ENCODE peak calls at places on chromosome X, in nine cellular contexts. P, G, E, Q, B, S, R, M and T are unnamed samples.
A peak's percentile ranks its signal among the peaks of the same experiment; 100 is the strongest.

GRCh38 chrX:13029341-13029740 is 15.1 kb downstream of the FAM9C start:
- DNase-seq in E (no peak), G (no peak), Q (no peak), S (no peak), R (peak; percentile 26), M (no peak), P (no peak), B (no peak), T (peak; percentile 74)

GRCh38 chrX:2549874-2550273 is 49.1 kb upstream of the DHRSX start:
- DNase-seq in R (no peak), E (no peak), P (no peak), S (no peak), Q (no peak), G (no peak), B (no peak), M (no peak), T (no peak)

GRCh38 chrX:71625471-71625870 is 7.2 kb upstream of the CXCR3 start:
- DNase-seq in M (no peak), E (no peak), B (no peak), R (no peak), G (no peak), S (no peak), Q (no peak), P (no peak), T (no peak)

GRCh38 chrX:154506483-154507332 is 9.3 kb downstream of the FAM3A start:
- DNase-seq in Q (no peak), G (no peak), M (no peak), S (no peak), R (no peak), E (no peak), B (no peak), P (no peak), T (no peak)

GRCh38 chrX:118188977-118189376 is 72.4 kb upstream of the KLHL13 start:
- DNase-seq in B (no peak), R (no peak), M (no peak), Q (no peak), P (no peak), G (no peak), E (no peak), S (no peak), T (no peak)

GRCh38 chrX:17529349-17529748 is 154.3 kb downstream of the NHS start:
- DNase-seq in S (no peak), P (no peak), E (no peak), B (no peak), Q (no peak), G (no peak), R (no peak), M (no peak), T (no peak)

GRCh38 chrX:71111851-71112468 is 583 bp upstream of the IL2RG start:
- DNase-seq in Q (no peak), G (no peak), B (no peak), E (no peak), M (no peak), S (no peak), R (no peak), P (no peak), T (no peak)

GRCh38 chrX:103565752-103566151 is 19.6 kb upstream of the TCEAL4 start:
- DNase-seq in G (no peak), B (no peak), R (peak; percentile 11), S (no peak), Q (no peak), M (no peak), P (no peak), E (no peak), T (no peak)

GRCh38 chrX:76183289-76184057 is 10.6 kb downstream of the PBDC1 start:
- DNase-seq in B (no peak), E (no peak), R (peak; percentile 40), G (no peak), M (no peak), Q (no peak), P (no peak), S (no peak), T (no peak)

GRCh38 chrX:41737065-41737464 is 13.1 kb downstream of the GPR82 start:
- DNase-seq in M (peak; percentile 41), R (no peak), P (no peak), E (no peak), Q (no peak), S (no peak), G (peak; percentile 21), B (no peak), T (no peak)